ENCODE peak calls at places on chromosomes 6 and 20, in six cellular contexts. One of them, this sample, is unnamed.

GRCh38 chr6:27867051-27867940 is 44.9 kb downstream of the OR2B2 start:
- DNase-seq in sigmoid colon: peak; percentile 73
- DNase-seq in tibial nerve: no peak
- DNase-seq in esophagus muscularis mucosa: no peak
- DNase-seq in ovary: no peak
- DNase-seq in body of pancreas: no peak
- DNase-seq in this sample: peak; percentile 83

GRCh38 chr6:150369408-150369807 is 596 bp downstream of the IYD start:
- DNase-seq in sigmoid colon: no peak
- DNase-seq in tibial nerve: no peak
- DNase-seq in esophagus muscularis mucosa: peak; percentile 21
- DNase-seq in ovary: no peak
- DNase-seq in body of pancreas: no peak
- DNase-seq in this sample: no peak

GRCh38 chr6:48307583-48307982 is 196.6 kb upstream of the PTCHD4 start:
- DNase-seq in sigmoid colon: no peak
- DNase-seq in tibial nerve: no peak
- DNase-seq in esophagus muscularis mucosa: no peak
- DNase-seq in ovary: no peak
- DNase-seq in body of pancreas: no peak
- DNase-seq in this sample: no peak

GRCh38 chr20:15560936-15561531 is 1012.2 kb downstream of the KIF16B start:
- DNase-seq in sigmoid colon: no peak
- DNase-seq in tibial nerve: no peak
- DNase-seq in esophagus muscularis mucosa: no peak
- DNase-seq in ovary: no peak
- DNase-seq in body of pancreas: no peak
- DNase-seq in this sample: no peak

GRCh38 chr6:169115632-169116031 is 138.0 kb downstream of the THBS2 start:
- DNase-seq in sigmoid colon: no peak
- DNase-seq in tibial nerve: no peak
- DNase-seq in esophagus muscularis mucosa: peak; percentile 42
- DNase-seq in ovary: no peak
- DNase-seq in body of pancreas: no peak
- DNase-seq in this sample: no peak

GRCh38 chr20:37361336-37361735 is 15.4 kb downstream of the SRC start:
- DNase-seq in sigmoid colon: peak; percentile 57
- DNase-seq in tibial nerve: no peak
- DNase-seq in esophagus muscularis mucosa: no peak
- DNase-seq in ovary: no peak
- DNase-seq in body of pancreas: peak; percentile 7
- DNase-seq in this sample: peak; percentile 33

GRCh38 chr20:1876975-1877603 is 18.1 kb upstream of the SIRPA start:
- DNase-seq in sigmoid colon: no peak
- DNase-seq in tibial nerve: no peak
- DNase-seq in esophagus muscularis mucosa: no peak
- DNase-seq in ovary: no peak
- DNase-seq in body of pancreas: no peak
- DNase-seq in this sample: no peak

GRCh38 chr6:21597706-21598273 is 4.2 kb downstream of the SOX4 start:
- DNase-seq in sigmoid colon: no peak
- DNase-seq in tibial nerve: no peak
- DNase-seq in esophagus muscularis mucosa: no peak
- DNase-seq in ovary: no peak
- DNase-seq in body of pancreas: no peak
- DNase-seq in this sample: no peak

GRCh38 chr6:35687658-35688604 is 784 bp downstream of the FKBP5 start:
- DNase-seq in sigmoid colon: peak; percentile 84
- DNase-seq in tibial nerve: no peak
- DNase-seq in esophagus muscularis mucosa: no peak
- DNase-seq in ovary: peak; percentile 66
- DNase-seq in body of pancreas: peak; percentile 70
- DNase-seq in this sample: peak; percentile 77

GRCh38 chr20:1906361-1907051 is 11.3 kb downstream of the SIRPA start:
- DNase-seq in sigmoid colon: no peak
- DNase-seq in tibial nerve: no peak
- DNase-seq in esophagus muscularis mucosa: no peak
- DNase-seq in ovary: no peak
- DNase-seq in body of pancreas: no peak
- DNase-seq in this sample: no peak

GRCh38 chr6:154791561-154792317 is 58.5 kb downstream of the SCAF8 start:
- DNase-seq in sigmoid colon: no peak
- DNase-seq in tibial nerve: no peak
- DNase-seq in esophagus muscularis mucosa: no peak
- DNase-seq in ovary: no peak
- DNase-seq in body of pancreas: no peak
- DNase-seq in this sample: no peak

GRCh38 chr20:54152227-54153040 is 21.4 kb downstream of the CYP24A1 start:
- DNase-seq in sigmoid colon: no peak
- DNase-seq in tibial nerve: no peak
- DNase-seq in esophagus muscularis mucosa: no peak
- DNase-seq in ovary: no peak
- DNase-seq in body of pancreas: no peak
- DNase-seq in this sample: no peak

GRCh38 chr6:25017932-25018581 is 82.3 kb upstream of the RIPOR2 start:
- DNase-seq in sigmoid colon: no peak
- DNase-seq in tibial nerve: peak; percentile 25
- DNase-seq in esophagus muscularis mucosa: no peak
- DNase-seq in ovary: no peak
- DNase-seq in body of pancreas: peak; percentile 57
- DNase-seq in this sample: peak; percentile 89

GRCh38 chr6:21522773-21523490 is 70.6 kb upstream of the SOX4 start:
- DNase-seq in sigmoid colon: no peak
- DNase-seq in tibial nerve: no peak
- DNase-seq in esophagus muscularis mucosa: no peak
- DNase-seq in ovary: no peak
- DNase-seq in body of pancreas: no peak
- DNase-seq in this sample: no peak

GRCh38 chr6:21500314-21500713 is 93.2 kb upstream of the SOX4 start:
- DNase-seq in sigmoid colon: no peak
- DNase-seq in tibial nerve: no peak
- DNase-seq in esophagus muscularis mucosa: no peak
- DNase-seq in ovary: no peak
- DNase-seq in body of pancreas: no peak
- DNase-seq in this sample: no peak

GRCh38 chr6:5499644-5500306 is 238.5 kb downstream of the FARS2 start:
- DNase-seq in sigmoid colon: no peak
- DNase-seq in tibial nerve: no peak
- DNase-seq in esophagus muscularis mucosa: no peak
- DNase-seq in ovary: no peak
- DNase-seq in body of pancreas: no peak
- DNase-seq in this sample: no peak
- H3K27ac ChIP-seq in sigmoid colon: no peak overlapping the region
- H3K27ac ChIP-seq in tibial nerve: peak overlapping the region; percentile 63
- H3K27ac ChIP-seq in esophagus muscularis mucosa: no peak overlapping the region
- H3K27ac ChIP-seq in ovary: no peak overlapping the region
- H3K27ac ChIP-seq in body of pancreas: no peak overlapping the region
- H3K27ac ChIP-seq in this sample: no peak overlapping the region

GRCh38 chr6:157893238-157893637 is 70.2 kb downstream of the SNX9 start:
- DNase-seq in sigmoid colon: no peak
- DNase-seq in tibial nerve: no peak
- DNase-seq in esophagus muscularis mucosa: no peak
- DNase-seq in ovary: no peak
- DNase-seq in body of pancreas: no peak
- DNase-seq in this sample: no peak

GRCh38 chr6:157898169-157898568 is 75.1 kb downstream of the SNX9 start:
- DNase-seq in sigmoid colon: no peak
- DNase-seq in tibial nerve: no peak
- DNase-seq in esophagus muscularis mucosa: no peak
- DNase-seq in ovary: no peak
- DNase-seq in body of pancreas: no peak
- DNase-seq in this sample: no peak

GRCh38 chr6:157895585-157895984 is 72.5 kb downstream of the SNX9 start:
- DNase-seq in sigmoid colon: no peak
- DNase-seq in tibial nerve: no peak
- DNase-seq in esophagus muscularis mucosa: no peak
- DNase-seq in ovary: no peak
- DNase-seq in body of pancreas: no peak
- DNase-seq in this sample: no peak

GRCh38 chr6:157898640-157899039 is 75.6 kb downstream of the SNX9 start:
- DNase-seq in sigmoid colon: no peak
- DNase-seq in tibial nerve: no peak
- DNase-seq in esophagus muscularis mucosa: no peak
- DNase-seq in ovary: no peak
- DNase-seq in body of pancreas: no peak
- DNase-seq in this sample: no peak

DNA sequence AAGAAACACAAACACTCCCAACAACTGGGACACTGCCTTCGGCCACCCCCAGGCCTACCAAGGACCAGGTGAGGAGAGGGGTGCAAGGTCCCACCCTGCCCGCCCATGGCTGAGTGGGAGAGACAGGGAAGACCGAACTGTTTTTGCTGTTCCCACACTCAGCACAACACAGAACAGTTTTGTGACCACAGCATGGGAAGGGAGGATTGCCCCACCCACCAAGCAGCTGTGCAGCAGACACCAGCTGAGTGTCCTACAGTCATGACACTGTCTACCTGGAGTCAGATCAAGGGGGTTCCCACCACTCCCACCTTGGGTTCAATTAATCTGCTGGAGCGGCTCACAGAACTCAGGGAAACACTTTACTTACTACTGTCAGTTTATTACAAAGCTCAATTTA is 73.9 kb downstream of the SNX9 start:
- DNase-seq in sigmoid colon: no peak
- DNase-seq in tibial nerve: no peak
- DNase-seq in esophagus muscularis mucosa: no peak
- DNase-seq in ovary: no peak
- DNase-seq in body of pancreas: no peak
- DNase-seq in this sample: no peak
- H3K36me3 ChIP-seq in sigmoid colon: no peaks in the 10 kb centered on the region
- H3K36me3 ChIP-seq in tibial nerve: peaks cover 34% of the 10 kb centered on the region
- H3K36me3 ChIP-seq in esophagus muscularis mucosa: peaks cover 15% of the 10 kb centered on the region
- H3K36me3 ChIP-seq in ovary: no peaks in the 10 kb centered on the region
- H3K36me3 ChIP-seq in body of pancreas: peaks cover 7% of the 10 kb centered on the region
- H3K36me3 ChIP-seq in this sample: no peaks in the 10 kb centered on the region

GRCh38 chr6:137487947-137488735 is 6.1 kb downstream of the OLIG3 start:
- DNase-seq in sigmoid colon: no peak
- DNase-seq in tibial nerve: no peak
- DNase-seq in esophagus muscularis mucosa: peak; percentile 80
- DNase-seq in ovary: no peak
- DNase-seq in body of pancreas: no peak
- DNase-seq in this sample: no peak

GRCh38 chr6:137488736-137489409 is 5.3 kb downstream of the OLIG3 start:
- DNase-seq in sigmoid colon: peak; percentile 63
- DNase-seq in tibial nerve: no peak
- DNase-seq in esophagus muscularis mucosa: peak; percentile 90
- DNase-seq in ovary: no peak
- DNase-seq in body of pancreas: no peak
- DNase-seq in this sample: no peak

GRCh38 chr6:137487181-137487910 is 6.8 kb downstream of the OLIG3 start:
- DNase-seq in sigmoid colon: no peak
- DNase-seq in tibial nerve: no peak
- DNase-seq in esophagus muscularis mucosa: peak; percentile 89
- DNase-seq in ovary: no peak
- DNase-seq in body of pancreas: no peak
- DNase-seq in this sample: no peak

GRCh38 chr6:137489410-137490371 is 4.5 kb downstream of the OLIG3 start:
- DNase-seq in sigmoid colon: no peak
- DNase-seq in tibial nerve: no peak
- DNase-seq in esophagus muscularis mucosa: peak; percentile 68
- DNase-seq in ovary: no peak
- DNase-seq in body of pancreas: no peak
- DNase-seq in this sample: no peak

DNA sequence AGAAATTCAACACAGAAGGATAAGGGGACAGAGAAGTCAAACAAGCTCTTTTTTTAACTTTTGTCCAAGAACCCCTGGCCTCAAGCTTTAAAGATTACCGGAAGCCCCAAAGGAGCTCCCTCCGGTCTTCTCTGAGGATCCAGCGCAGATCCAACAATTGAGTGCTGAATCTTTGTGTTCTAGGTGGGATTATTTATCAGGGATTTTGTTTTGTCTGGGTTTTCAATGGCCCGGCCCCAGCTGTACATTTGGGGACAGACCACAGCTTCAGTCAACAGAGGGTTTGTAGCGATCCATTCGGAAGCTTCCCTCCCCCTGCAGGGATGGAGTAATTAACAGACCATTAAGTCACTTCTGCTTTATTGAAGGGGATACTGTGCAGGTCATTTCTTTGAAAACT is 7.8 kb downstream of the OLIG3 start:
- DNase-seq in sigmoid colon: no peak
- DNase-seq in tibial nerve: no peak
- DNase-seq in esophagus muscularis mucosa: peak; percentile 72
- DNase-seq in ovary: no peak
- DNase-seq in body of pancreas: no peak
- DNase-seq in this sample: no peak
- TF ChIP-seq POLR2A in sigmoid colon: no peak
- TF ChIP-seq POLR2A in tibial nerve: no peak
- TF ChIP-seq POLR2A in esophagus muscularis mucosa: no peak
- TF ChIP-seq POLR2A in ovary: no peak
- TF ChIP-seq POLR2A in body of pancreas: no peak
- TF ChIP-seq POLR2A in this sample: no peak

GRCh38 chr6:18596529-18596835 is 209.3 kb downstream of the RNF144B start:
- DNase-seq in sigmoid colon: no peak
- DNase-seq in tibial nerve: no peak
- DNase-seq in esophagus muscularis mucosa: no peak
- DNase-seq in ovary: no peak
- DNase-seq in body of pancreas: no peak
- DNase-seq in this sample: no peak

GRCh38 chr6:18601515-18602035 is 214.4 kb downstream of the RNF144B start:
- DNase-seq in sigmoid colon: no peak
- DNase-seq in tibial nerve: no peak
- DNase-seq in esophagus muscularis mucosa: no peak
- DNase-seq in ovary: no peak
- DNase-seq in body of pancreas: no peak
- DNase-seq in this sample: no peak

GRCh38 chr6:18598865-18599264 is 211.7 kb downstream of the RNF144B start:
- DNase-seq in sigmoid colon: no peak
- DNase-seq in tibial nerve: no peak
- DNase-seq in esophagus muscularis mucosa: no peak
- DNase-seq in ovary: no peak
- DNase-seq in body of pancreas: no peak
- DNase-seq in this sample: no peak

GRCh38 chr6:18600236-18600635 is 213.1 kb downstream of the RNF144B start:
- DNase-seq in sigmoid colon: no peak
- DNase-seq in tibial nerve: no peak
- DNase-seq in esophagus muscularis mucosa: no peak
- DNase-seq in ovary: no peak
- DNase-seq in body of pancreas: no peak
- DNase-seq in this sample: no peak

DNA sequence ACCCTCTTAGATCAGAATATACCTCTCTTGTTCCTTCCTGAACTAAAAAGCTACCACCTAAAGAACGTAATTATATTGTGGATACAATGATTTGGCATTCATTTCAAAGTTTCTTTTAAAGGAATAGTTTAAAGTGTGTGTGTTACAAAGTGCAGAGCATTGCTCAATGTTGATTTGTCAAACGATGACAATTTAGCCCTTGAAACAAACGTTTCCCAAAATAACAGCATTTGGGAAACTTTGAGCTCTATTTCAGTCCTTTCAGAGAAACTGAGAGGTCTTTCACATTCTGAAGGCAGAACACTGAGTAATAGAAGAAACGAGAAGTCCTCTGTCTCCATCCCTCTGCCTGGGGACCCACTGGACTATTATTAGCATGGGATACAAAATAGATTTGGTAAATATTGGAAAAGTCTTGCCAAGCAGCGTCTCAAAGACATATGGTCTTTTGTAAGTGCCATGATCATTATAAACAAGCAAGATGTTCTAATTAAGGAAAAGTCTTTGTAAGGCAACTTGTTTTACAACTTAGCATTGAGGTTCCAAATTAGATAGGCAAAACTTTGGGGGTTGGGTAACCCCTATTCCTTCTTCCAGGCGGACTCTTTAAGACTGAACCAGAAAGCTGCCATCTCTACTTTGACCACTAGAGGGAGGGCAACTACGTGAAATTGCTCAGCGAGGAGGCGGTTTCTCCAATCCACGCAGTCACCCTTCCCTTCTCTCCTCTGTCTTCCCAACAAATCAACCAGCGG is 208.8 kb downstream of the RNF144B start:
- DNase-seq in sigmoid colon: peak; percentile 75
- DNase-seq in tibial nerve: peak; percentile 37
- DNase-seq in esophagus muscularis mucosa: no peak
- DNase-seq in ovary: peak; percentile 20
- DNase-seq in body of pancreas: peak; percentile 61
- DNase-seq in this sample: peak; percentile 20
- H3K27ac ChIP-seq in sigmoid colon: peak overlapping the region; percentile 41
- H3K27ac ChIP-seq in tibial nerve: peak overlapping the region; percentile 67
- H3K27ac ChIP-seq in esophagus muscularis mucosa: peak overlapping the region; percentile 50
- H3K27ac ChIP-seq in ovary: no peak overlapping the region
- H3K27ac ChIP-seq in body of pancreas: no peak overlapping the region
- H3K27ac ChIP-seq in this sample: no peak overlapping the region

This sample was measured in Peyer's patch.